ENCODE peak calls at places on chromosomes 4 and X, in five cellular contexts. B is SJSA1, C is astrocyte, H is heart right ventricle, E is suprapubic skin. R is an unnamed sample.

GRCh38 chr4:19486400-19486799 is 765.3 kb upstream of the SLIT2 start:
- DNase-seq in B (no peak), C (no peak), H (no peak), E (no peak), R (no peak)

GRCh38 chr4:168558587-168558986 is 61.7 kb downstream of the PALLD start:
- DNase-seq in B (peak), C (peak), H (no peak), E (no peak), R (no peak)

GRCh38 chrX:118603981-118604380 is 108.4 kb downstream of the DOCK11 start:
- DNase-seq in B (peak), C (peak), H (peak), E (no peak), R (peak)

GRCh38 chr4:12409507-12410190 is 981.0 kb upstream of the HS3ST1 start:
- DNase-seq in B (no peak), C (no peak), H (no peak), E (no peak), R (no peak)

GRCh38 chrX:79366888-79367749 is at the start of gene ITM2A:
- DNase-seq in B (no peak), C (no peak), H (peak), E (peak), R (peak)

GRCh38 chr4:100257567-100257966 is 67.3 kb upstream of the DDIT4L start:
- DNase-seq in B (no peak), C (no peak), H (no peak), E (no peak), R (no peak)

GRCh38 chr4:123386608-123387007 is 10.0 kb upstream of the SPRY1 start:
- DNase-seq in B (no peak), C (peak), H (no peak), E (no peak), R (no peak)

GRCh38 chr4:138609943-138610350 is 367.8 kb upstream of the SLC7A11 start:
- DNase-seq in B (peak), C (peak), H (peak), E (no peak), R (no peak)

GRCh38 chrX:1464282-1465131 is 11.8 kb upstream of the ASMTL start:
- DNase-seq in B (peak), C (no peak), H (peak), E (no peak), R (no peak)

GRCh38 chr4:139988863-139989765 is 164.9 kb downstream of the MAML3 start:
- DNase-seq in B (peak), C (peak), H (peak), E (no peak), R (peak)

GRCh38 chr4:8088966-8089491 is 69.6 kb downstream of the ABLIM2 start:
- DNase-seq in B (no peak), C (no peak), H (no peak), E (no peak), R (no peak)

GRCh38 chr4:75660491-75660890 is 12.7 kb downstream of the G3BP2 start:
- DNase-seq in B (no peak), C (peak), H (no peak), E (no peak), R (no peak)

GRCh38 chrX:15675490-15675921 is 10.9 kb upstream of the CLTRN start:
- DNase-seq in B (peak), C (no peak), H (peak), E (peak), R (peak)

GRCh38 chr4:5891563-5892320 is 1.1 kb downstream of the CRMP1 start:
- DNase-seq in B (no peak), C (no peak), H (no peak), E (no peak), R (no peak)

GRCh38 chrX:1452497-1453389 is at the start of gene ASMTL:
- DNase-seq in B (peak), C (peak), H (peak), E (peak), R (peak)

GRCh38 chr4:24794916-24795665 is at the start of gene SOD3:
- DNase-seq in B (peak), C (peak), H (peak), E (peak), R (peak)

GRCh38 chr4:145531193-145531592 is 49.5 kb downstream of the SMAD1 start:
- DNase-seq in B (no peak), C (no peak), H (peak), E (no peak), R (no peak)

GRCh38 chrX:132612990-132613564 is 124.2 kb upstream of the MBNL3 start:
- DNase-seq in B (no peak), C (no peak), H (peak), E (no peak), R (no peak)

GRCh38 chr4:149823770-149824221 is 8.2 kb upstream of the IQCM start:
- DNase-seq in B (peak), C (peak), H (no peak), E (no peak), R (no peak)

GRCh38 chr4:82787342-82787741 is 11.3 kb downstream of the SCD5 start:
- DNase-seq in B (no peak), C (peak), H (no peak), E (no peak), R (no peak)

GRCh38 chr4:4693258-4693657 is 151.4 kb upstream of the STX18 start:
- DNase-seq in B (no peak), C (peak), H (no peak), E (no peak), R (no peak)

GRCh38 chr4:140851032-140851636 is 94.9 kb upstream of the TBC1D9 start:
- DNase-seq in B (peak), C (peak), H (peak), E (no peak), R (no peak)

GRCh38 chrX:41164469-41164868 is 79.2 kb downstream of the USP9X start:
- DNase-seq in B (no peak), C (no peak), H (no peak), E (no peak), R (no peak)

GRCh38 chrX:7420712-7421111 is 272.8 kb upstream of the PUDP start:
- DNase-seq in B (no peak), C (no peak), H (no peak), E (no peak), R (no peak)

GRCh38 chr4:98603683-98604573 is 54.5 kb downstream of the TSPAN5 start:
- DNase-seq in B (no peak), C (peak), H (no peak), E (no peak), R (no peak)

GRCh38 chr4:173794662-173795061 is 264.6 kb upstream of the HAND2 start:
- DNase-seq in B (peak), C (peak), H (no peak), E (no peak), R (no peak)

GRCh38 chr4:6616087-6616995 is 24.1 kb upstream of the MRFAP1 start:
- DNase-seq in B (no peak), C (no peak), H (no peak), E (no peak), R (no peak)

GRCh38 chr4:128353791-128354190 is 66.2 kb upstream of the PGRMC2 start:
- DNase-seq in B (no peak), C (no peak), H (no peak), E (no peak), R (no peak)

GRCh38 chrX:50452782-50453181 is 17.8 kb downstream of the DGKK start:
- DNase-seq in B (no peak), C (no peak), H (no peak), E (no peak), R (no peak)

GRCh38 chr4:122576261-122577188 is 44.3 kb downstream of the IL21 start:
- DNase-seq in B (peak), C (no peak), H (no peak), E (no peak), R (no peak)

GRCh38 chr4:24328711-24329110 is 255.6 kb downstream of the DHX15 start:
- DNase-seq in B (no peak), C (peak), H (no peak), E (no peak), R (no peak)

GRCh38 chr4:124904723-124905390 is 192.3 kb upstream of the ANKRD50 start:
- DNase-seq in B (no peak), C (no peak), H (no peak), E (no peak), R (no peak)

GRCh38 chr4:25878676-25879075 is 15.9 kb upstream of the SEL1L3 start:
- DNase-seq in B (no peak), C (no peak), H (no peak), E (no peak), R (no peak)

GRCh38 chr4:25881187-25881586 is 18.4 kb upstream of the SEL1L3 start:
- DNase-seq in B (no peak), C (no peak), H (no peak), E (no peak), R (no peak)

GRCh38 chr4:25879991-25880641 is 17.3 kb upstream of the SEL1L3 start:
- DNase-seq in B (no peak), C (peak), H (no peak), E (no peak), R (no peak)

GRCh38 chr4:25879091-25879584 is 16.4 kb upstream of the SEL1L3 start:
- DNase-seq in B (no peak), C (no peak), H (no peak), E (no peak), R (no peak)

DNA sequence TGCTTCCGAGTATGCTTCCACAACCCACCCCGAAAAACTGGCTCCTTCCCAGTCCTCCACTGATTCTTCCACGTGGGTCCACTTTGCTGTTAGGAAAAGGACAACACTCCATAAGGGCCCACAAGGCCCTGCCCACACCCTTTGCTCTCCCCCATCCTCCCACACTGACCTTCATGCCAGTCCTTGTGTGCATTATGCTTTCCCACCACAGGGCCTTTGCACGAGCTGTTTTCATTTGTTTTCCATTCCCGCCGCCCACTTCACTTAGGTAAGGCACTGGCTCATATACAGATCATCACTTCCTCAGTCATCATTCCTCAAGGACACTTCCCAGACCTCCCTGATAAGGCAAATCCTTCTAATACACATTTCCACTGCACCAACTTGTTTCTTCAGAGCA is 16.8 kb upstream of the SEL1L3 start:
- DNase-seq in B (no peak), C (no peak), H (no peak), E (no peak), R (no peak)
- H3K27ac ChIP-seq in B (no peak), C (no peak), H (no peak), E (no peak), R (no peak)

DNA sequence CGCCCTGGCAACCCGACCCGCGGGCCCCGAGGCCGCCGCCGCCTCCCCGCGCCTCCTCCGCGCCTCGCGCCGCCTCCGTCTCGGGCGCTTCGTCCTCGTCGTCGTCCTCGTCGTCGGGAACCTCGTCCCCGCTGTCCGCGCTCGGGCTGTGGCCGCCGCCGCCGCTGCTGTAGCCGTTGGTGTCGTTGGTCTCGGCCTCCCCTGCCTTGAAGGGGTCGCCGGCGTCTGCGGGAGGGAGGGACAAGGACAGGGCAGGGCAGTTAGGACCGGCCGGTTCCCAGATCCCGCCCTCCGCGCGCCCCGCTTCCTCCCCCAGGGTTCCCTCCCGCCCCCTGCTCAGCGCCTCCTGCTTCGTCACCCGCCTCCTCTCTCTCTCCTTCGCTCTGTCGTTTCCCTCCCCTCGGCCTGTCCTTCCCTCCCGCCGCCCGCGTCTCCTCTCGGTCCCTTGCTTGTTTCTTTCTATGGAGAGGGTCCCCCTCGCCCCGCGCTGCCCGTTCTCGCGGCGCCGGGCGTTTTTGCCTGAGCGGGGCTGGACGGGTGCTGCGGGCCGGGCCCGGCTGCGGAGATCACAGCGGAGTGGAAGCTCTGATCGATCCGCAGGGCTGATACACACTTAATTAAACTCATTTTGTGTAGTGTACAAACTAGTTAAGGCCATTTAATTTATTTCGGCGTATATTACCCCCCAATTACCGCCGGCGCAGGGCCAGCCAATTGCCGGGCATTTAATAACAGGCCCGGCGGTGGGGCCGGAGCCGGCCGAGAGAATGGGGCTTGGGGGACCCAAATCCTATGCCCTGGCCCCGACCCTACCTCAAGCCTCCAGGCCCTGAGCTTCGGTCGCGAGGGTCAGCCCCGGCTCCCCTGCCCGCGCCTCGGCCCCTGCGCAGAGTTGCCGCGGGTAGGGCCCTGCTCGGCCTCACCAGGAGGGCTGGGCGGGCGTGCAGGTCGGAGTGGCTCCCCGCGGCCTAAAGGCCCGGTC is 2.4 kb downstream of the NKX1-1 start:
- DNase-seq in B (no peak), C (no peak), H (no peak), E (peak), R (no peak)
- H3K4me3 ChIP-seq in B (no peak), C (no peak), H (no peak), E (peak), R (no peak)

DNA sequence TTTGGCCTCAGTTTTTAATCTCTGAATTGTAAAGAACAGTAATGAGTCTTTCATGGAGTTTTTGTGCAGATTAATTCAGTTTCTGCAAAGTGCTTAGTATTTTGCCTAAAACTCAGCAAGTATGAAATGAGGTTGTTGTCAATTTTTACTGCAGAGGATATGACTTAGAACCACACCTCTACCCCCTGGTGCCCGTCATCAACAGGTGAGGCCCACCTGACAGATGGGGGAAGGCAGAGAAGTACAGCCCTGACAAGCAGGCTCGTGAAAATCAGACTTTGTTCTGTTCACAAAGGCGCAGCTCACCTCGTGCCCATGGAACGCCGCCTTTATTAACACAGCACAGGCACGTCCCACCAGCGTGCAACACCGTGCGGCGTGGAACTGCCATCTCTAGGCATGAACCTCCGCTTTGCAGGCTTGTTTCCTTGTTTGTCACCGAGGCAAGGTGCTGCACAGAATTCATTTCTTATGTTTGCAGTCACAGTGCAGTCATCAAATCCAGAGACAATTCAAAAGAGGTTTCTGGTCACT is 13.3 kb downstream of the CYP4V2 start:
- DNase-seq in B (no peak), C (no peak), H (no peak), E (no peak), R (no peak)
- H3K27ac ChIP-seq in B (no peak), C (peak), H (peak), E (peak), R (no peak)

DNA sequence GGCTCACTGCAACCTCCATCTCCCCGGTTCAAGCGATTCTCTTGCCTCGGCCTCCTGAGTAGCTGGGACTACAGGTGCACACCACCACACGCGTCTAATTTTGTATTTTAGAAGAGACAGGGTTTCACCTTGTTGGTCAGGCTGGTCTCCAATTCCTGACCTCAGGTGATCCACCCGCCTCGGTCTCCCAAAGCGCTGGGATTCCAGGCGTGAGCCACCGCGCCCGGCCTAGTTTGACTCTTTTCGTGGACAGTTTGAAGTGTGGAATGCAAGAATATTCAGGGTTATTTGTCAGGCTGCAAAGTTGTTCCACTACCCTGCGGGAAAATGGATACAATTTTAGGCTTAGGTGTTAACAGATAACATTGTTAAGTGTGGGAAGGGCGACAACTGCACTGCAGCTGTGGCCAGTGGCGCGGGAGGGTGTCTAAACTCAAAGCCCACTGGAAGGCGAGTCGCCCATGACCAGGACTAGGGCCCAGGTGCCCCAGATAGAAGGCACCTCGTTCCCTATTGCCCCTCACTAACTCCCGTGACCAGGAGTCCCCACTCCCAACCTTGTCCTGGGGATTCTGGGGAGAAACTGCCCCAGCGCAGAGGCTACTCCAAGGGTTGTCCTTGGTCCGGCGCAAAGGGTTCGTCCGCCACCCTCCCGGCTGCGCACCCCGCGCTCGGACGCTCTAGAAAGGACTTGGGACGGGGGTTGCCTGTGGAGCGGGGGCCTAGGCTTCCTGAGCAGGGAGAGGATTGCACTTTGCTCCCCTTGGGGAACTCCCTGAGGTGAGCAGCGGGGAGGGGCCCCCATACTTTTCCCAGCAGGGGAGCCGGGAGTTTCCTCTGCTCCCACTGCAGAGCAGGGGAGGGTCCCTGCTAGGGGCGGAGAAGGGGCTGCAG is 1.1 kb upstream of the CD99 start:
- DNase-seq in B (no peak), C (no peak), H (no peak), E (no peak), R (no peak)
- H3K4me3 ChIP-seq in B (no peak), C (peak), H (peak), E (peak), R (peak)

GRCh38 chr4:143270266-143270838 is 66.3 kb upstream of the GAB1 start:
- DNase-seq in B (no peak), C (no peak), H (no peak), E (no peak), R (peak)
- H3K27ac ChIP-seq in B (no peak), C (no peak), H (no peak), E (no peak), R (no peak)

GRCh38 chrX:49039598-49040375 is 3.4 kb downstream of the TFE3 start:
- DNase-seq in B (peak), C (peak), H (peak), E (peak), R (no peak)
- H3K4me3 ChIP-seq in B (peak), C (peak), H (peak), E (peak), R (peak)

GRCh38 chr4:183763990-183764754 is 105.1 kb downstream of the TRAPPC11 start:
- DNase-seq in B (no peak), C (no peak), H (peak), E (peak), R (no peak)

GRCh38 chr4:183760326-183760725 is 101.2 kb downstream of the TRAPPC11 start:
- DNase-seq in B (no peak), C (no peak), H (no peak), E (no peak), R (no peak)

GRCh38 chr4:183766140-183766539 is 107.0 kb downstream of the TRAPPC11 start:
- DNase-seq in B (no peak), C (no peak), H (no peak), E (no peak), R (no peak)

GRCh38 chr4:183770900-183771299 is 111.8 kb downstream of the TRAPPC11 start:
- DNase-seq in B (no peak), C (no peak), H (no peak), E (no peak), R (no peak)

DNA sequence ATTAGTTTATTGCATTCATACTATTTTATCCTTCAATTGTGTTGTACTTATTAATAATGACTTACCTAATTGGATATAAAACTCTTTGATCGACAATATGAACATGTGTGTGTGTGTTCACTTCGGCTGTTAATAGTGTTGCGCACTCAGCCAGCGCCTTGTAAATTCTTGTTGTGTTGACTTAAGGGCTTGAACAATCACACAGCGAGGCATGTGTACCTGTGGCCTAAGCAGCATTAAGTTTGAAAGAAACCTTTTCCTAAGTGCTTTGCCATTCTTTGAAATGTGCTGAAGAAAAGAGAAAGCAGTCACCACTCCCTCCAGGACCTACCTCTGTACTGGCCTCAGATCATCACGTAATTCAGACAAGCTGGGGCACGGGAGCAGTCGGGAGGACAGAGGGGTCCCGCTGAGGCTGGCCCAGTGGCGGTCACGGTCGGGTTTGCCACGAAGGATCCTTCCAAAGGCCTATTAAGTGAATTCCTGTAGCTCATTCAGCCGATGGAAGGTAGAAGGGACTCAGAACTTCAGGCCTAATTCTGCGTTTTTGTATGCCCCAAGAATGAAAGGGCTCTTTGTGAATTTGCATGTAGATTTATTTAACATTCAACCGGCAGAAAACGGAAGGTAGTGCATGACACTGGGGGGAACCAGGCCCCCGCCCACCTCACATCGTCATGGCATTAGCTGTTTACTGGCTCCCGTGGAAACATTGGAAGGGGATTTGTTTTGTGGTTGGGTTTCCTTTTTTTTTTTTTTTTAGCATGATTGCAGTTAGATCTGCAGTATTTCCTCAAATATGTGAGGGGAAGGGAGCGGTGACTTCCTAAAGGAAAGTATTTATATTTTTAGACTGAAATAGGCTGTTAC is 106.3 kb downstream of the TRAPPC11 start:
- DNase-seq in B (no peak), C (no peak), H (peak), E (peak), R (no peak)
- H3K27ac ChIP-seq in B (no peak), C (no peak), H (peak), E (peak), R (peak)

GRCh38 chr4:165716472-165716871 is 156.6 kb upstream of the TLL1 start:
- DNase-seq in B (no peak), C (no peak), H (peak), E (no peak), R (no peak)
- H3K4me3 ChIP-seq in B (no peak), C (no peak), H (no peak), E (no peak), R (no peak)

R was measured in breast epithelium.